ENCODE peak calls at places on chromosomes 16 and 17, in five cellular contexts. One of them, this sample, is unnamed.

GRCh38 chr17:7132511-7133094 is 18.0 kb upstream of the ASGR2 start:
- DNase-seq in bronchial epithelial cell: no peak
- DNase-seq in GM12865: peak
- DNase-seq in neural crest cell: no peak
- DNase-seq in heart left ventricle: no peak
- DNase-seq in this sample: peak

GRCh38 chr17:81608082-81608481 is 28.8 kb downstream of the NPLOC4 start:
- DNase-seq in neural crest cell: no peak
- DNase-seq in heart left ventricle: no peak
- DNase-seq in GM12865: no peak
- DNase-seq in bronchial epithelial cell: no peak
- DNase-seq in this sample: no peak

GRCh38 chr17:29179232-29180036 is 764 bp downstream of the MYO18A start:
- DNase-seq in bronchial epithelial cell: peak
- DNase-seq in neural crest cell: peak
- DNase-seq in GM12865: no peak
- DNase-seq in heart left ventricle: peak
- DNase-seq in this sample: peak

GRCh38 chr17:40646791-40647548 is 648 bp downstream of the SMARCE1 start:
- DNase-seq in bronchial epithelial cell: peak
- DNase-seq in neural crest cell: peak
- DNase-seq in GM12865: peak
- DNase-seq in heart left ventricle: no peak
- DNase-seq in this sample: peak

GRCh38 chr16:84367297-84367680 is 1.0 kb upstream of the ATP2C2 start:
- DNase-seq in GM12865: no peak
- DNase-seq in neural crest cell: no peak
- DNase-seq in bronchial epithelial cell: no peak
- DNase-seq in heart left ventricle: no peak
- DNase-seq in this sample: no peak

GRCh38 chr16:75433732-75434413 is 570 bp upstream of the CFDP1 start:
- DNase-seq in heart left ventricle: no peak
- DNase-seq in bronchial epithelial cell: peak
- DNase-seq in GM12865: peak
- DNase-seq in neural crest cell: peak
- DNase-seq in this sample: peak

GRCh38 chr17:55588858-55589257 is 77.6 kb upstream of the SMIM36 start:
- DNase-seq in neural crest cell: no peak
- DNase-seq in GM12865: no peak
- DNase-seq in heart left ventricle: no peak
- DNase-seq in bronchial epithelial cell: no peak
- DNase-seq in this sample: no peak

GRCh38 chr16:57892447-57893096 is 78.4 kb downstream of the CNGB1 start:
- DNase-seq in heart left ventricle: no peak
- DNase-seq in GM12865: no peak
- DNase-seq in neural crest cell: no peak
- DNase-seq in bronchial epithelial cell: peak
- DNase-seq in this sample: no peak

GRCh38 chr17:52724578-52724977 is 566.1 kb upstream of the CA10 start:
- DNase-seq in bronchial epithelial cell: no peak
- DNase-seq in neural crest cell: no peak
- DNase-seq in GM12865: no peak
- DNase-seq in heart left ventricle: no peak
- DNase-seq in this sample: no peak

GRCh38 chr16:82651921-82652601 is 25.3 kb downstream of the CDH13 start:
- DNase-seq in heart left ventricle: no peak
- DNase-seq in bronchial epithelial cell: no peak
- DNase-seq in GM12865: peak
- DNase-seq in neural crest cell: no peak
- DNase-seq in this sample: peak

GRCh38 chr16:88654363-88655052 is 3.7 kb upstream of the CYBA start:
- DNase-seq in GM12865: no peak
- DNase-seq in bronchial epithelial cell: no peak
- DNase-seq in neural crest cell: no peak
- DNase-seq in heart left ventricle: no peak
- DNase-seq in this sample: no peak

GRCh38 chr16:4693956-4694663 is 748 bp downstream of the NUDT16L1 start:
- DNase-seq in heart left ventricle: peak
- DNase-seq in neural crest cell: no peak
- DNase-seq in bronchial epithelial cell: no peak
- DNase-seq in GM12865: peak
- DNase-seq in this sample: peak

GRCh38 chr17:81132197-81132540 is 33.1 kb upstream of the PVALEF start:
- DNase-seq in bronchial epithelial cell: no peak
- DNase-seq in heart left ventricle: no peak
- DNase-seq in GM12865: no peak
- DNase-seq in neural crest cell: no peak
- DNase-seq in this sample: no peak

GRCh38 chr16:88831838-88832237 is 20.1 kb upstream of the APRT start:
- DNase-seq in heart left ventricle: no peak
- DNase-seq in bronchial epithelial cell: peak
- DNase-seq in neural crest cell: no peak
- DNase-seq in GM12865: no peak
- DNase-seq in this sample: no peak

GRCh38 chr17:17836818-17837379 is at the start of gene SREBF1:
- DNase-seq in heart left ventricle: peak
- DNase-seq in neural crest cell: peak
- DNase-seq in bronchial epithelial cell: no peak
- DNase-seq in GM12865: peak
- DNase-seq in this sample: peak

GRCh38 chr17:40541060-40541872 is 24.0 kb downstream of the CCR7 start:
- DNase-seq in heart left ventricle: no peak
- DNase-seq in neural crest cell: no peak
- DNase-seq in GM12865: no peak
- DNase-seq in bronchial epithelial cell: no peak
- DNase-seq in this sample: no peak

GRCh38 chr17:34798581-34798980 is 162.7 kb downstream of the CCT6B start:
- DNase-seq in neural crest cell: no peak
- DNase-seq in GM12865: no peak
- DNase-seq in bronchial epithelial cell: no peak
- DNase-seq in heart left ventricle: no peak
- DNase-seq in this sample: no peak

GRCh38 chr16:15487336-15488284 is 53.2 kb downstream of the BMERB1 start:
- DNase-seq in neural crest cell: no peak
- DNase-seq in GM12865: no peak
- DNase-seq in heart left ventricle: no peak
- DNase-seq in bronchial epithelial cell: no peak
- DNase-seq in this sample: no peak

GRCh38 chr16:87636741-87637140 is 34.4 kb downstream of the JPH3 start:
- DNase-seq in GM12865: no peak
- DNase-seq in bronchial epithelial cell: no peak
- DNase-seq in heart left ventricle: no peak
- DNase-seq in neural crest cell: no peak
- DNase-seq in this sample: no peak

GRCh38 chr16:87635541-87636049 is 33.3 kb downstream of the JPH3 start:
- DNase-seq in bronchial epithelial cell: peak
- DNase-seq in heart left ventricle: no peak
- DNase-seq in neural crest cell: peak
- DNase-seq in GM12865: peak
- DNase-seq in this sample: peak

GRCh38 chr16:87637357-87637756 is 35.0 kb downstream of the JPH3 start:
- DNase-seq in neural crest cell: no peak
- DNase-seq in bronchial epithelial cell: no peak
- DNase-seq in heart left ventricle: no peak
- DNase-seq in GM12865: no peak
- DNase-seq in this sample: no peak

GRCh38 chr16:87634411-87634810 is 32.1 kb downstream of the JPH3 start:
- DNase-seq in neural crest cell: no peak
- DNase-seq in bronchial epithelial cell: no peak
- DNase-seq in heart left ventricle: peak
- DNase-seq in GM12865: no peak
- DNase-seq in this sample: no peak

DNA sequence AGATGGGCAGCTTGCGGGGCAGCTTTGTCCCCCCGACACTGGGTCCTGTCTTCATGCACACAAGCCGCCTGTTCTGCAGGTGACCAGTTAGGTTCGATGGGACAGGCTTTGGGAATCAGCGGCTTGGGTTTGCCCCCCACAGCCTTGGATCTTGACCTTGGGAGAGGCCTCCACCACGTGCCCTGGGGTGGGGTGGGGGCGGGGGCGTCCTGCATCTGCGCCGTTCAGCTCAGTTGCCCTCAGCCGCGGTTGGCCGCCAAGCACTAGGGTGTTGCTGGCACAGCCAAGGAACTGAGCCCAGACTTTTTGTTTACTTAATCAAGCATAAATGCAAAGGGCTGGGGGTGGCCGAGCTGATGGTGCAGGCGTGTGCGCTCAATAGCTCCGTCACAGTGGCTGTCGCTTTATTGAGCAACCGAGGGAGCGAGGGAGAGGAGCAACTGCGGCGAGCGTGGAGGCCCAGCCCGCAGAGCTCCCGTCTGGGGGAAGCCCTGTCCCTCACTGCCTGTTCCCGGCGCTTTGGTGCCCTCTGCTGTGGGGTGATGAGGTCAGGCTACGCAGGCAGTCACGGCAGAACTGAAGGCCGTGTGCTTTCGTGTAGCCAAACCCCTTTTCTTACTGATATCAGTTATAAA is 33.9 kb downstream of the JPH3 start:
- DNase-seq in heart left ventricle: peak
- DNase-seq in GM12865: peak
- DNase-seq in bronchial epithelial cell: peak
- DNase-seq in neural crest cell: peak
- DNase-seq in this sample: peak
- TF ChIP-seq CTCF in heart left ventricle: peak
- TF ChIP-seq CTCF in GM12865: peak
- TF ChIP-seq CTCF in bronchial epithelial cell: peak
- TF ChIP-seq CTCF in neural crest cell: peak
- TF ChIP-seq CTCF in this sample: peak

GRCh38 chr17:44121997-44122824 is 1.2 kb downstream of the HDAC5 start:
- DNase-seq in GM12865: no peak
- DNase-seq in bronchial epithelial cell: no peak
- DNase-seq in heart left ventricle: no peak
- DNase-seq in neural crest cell: no peak
- DNase-seq in this sample: no peak

GRCh38 chr17:44121206-44121605 is 2.2 kb downstream of the HDAC5 start:
- DNase-seq in heart left ventricle: no peak
- DNase-seq in bronchial epithelial cell: no peak
- DNase-seq in GM12865: no peak
- DNase-seq in neural crest cell: no peak
- DNase-seq in this sample: no peak

GRCh38 chr17:44124118-44124438 is 637 bp upstream of the HDAC5 start:
- DNase-seq in GM12865: no peak
- DNase-seq in neural crest cell: no peak
- DNase-seq in bronchial epithelial cell: no peak
- DNase-seq in heart left ventricle: no peak
- DNase-seq in this sample: no peak

GRCh38 chr17:44122825-44123355 is 551 bp downstream of the HDAC5 start:
- DNase-seq in neural crest cell: no peak
- DNase-seq in heart left ventricle: no peak
- DNase-seq in bronchial epithelial cell: no peak
- DNase-seq in GM12865: peak
- DNase-seq in this sample: no peak

GRCh38 chr17:44123356-44124117 is at the start of gene HDAC5:
- DNase-seq in heart left ventricle: peak
- DNase-seq in neural crest cell: peak
- DNase-seq in GM12865: peak
- DNase-seq in bronchial epithelial cell: peak
- DNase-seq in this sample: peak
- TF ChIP-seq CTCF in heart left ventricle: peak
- TF ChIP-seq CTCF in neural crest cell: peak
- TF ChIP-seq CTCF in GM12865: peak
- TF ChIP-seq CTCF in bronchial epithelial cell: peak
- TF ChIP-seq CTCF in this sample: no peak

GRCh38 chr16:30421010-30421409 is 8.8 kb downstream of the DCTPP1 start:
- DNase-seq in GM12865: no peak
- DNase-seq in bronchial epithelial cell: no peak
- DNase-seq in neural crest cell: no peak
- DNase-seq in heart left ventricle: no peak
- DNase-seq in this sample: no peak
- TF ChIP-seq CTCF in GM12865: no peak
- TF ChIP-seq CTCF in bronchial epithelial cell: no peak
- TF ChIP-seq CTCF in neural crest cell: no peak
- TF ChIP-seq CTCF in heart left ventricle: no peak
- TF ChIP-seq CTCF in this sample: no peak

DNA sequence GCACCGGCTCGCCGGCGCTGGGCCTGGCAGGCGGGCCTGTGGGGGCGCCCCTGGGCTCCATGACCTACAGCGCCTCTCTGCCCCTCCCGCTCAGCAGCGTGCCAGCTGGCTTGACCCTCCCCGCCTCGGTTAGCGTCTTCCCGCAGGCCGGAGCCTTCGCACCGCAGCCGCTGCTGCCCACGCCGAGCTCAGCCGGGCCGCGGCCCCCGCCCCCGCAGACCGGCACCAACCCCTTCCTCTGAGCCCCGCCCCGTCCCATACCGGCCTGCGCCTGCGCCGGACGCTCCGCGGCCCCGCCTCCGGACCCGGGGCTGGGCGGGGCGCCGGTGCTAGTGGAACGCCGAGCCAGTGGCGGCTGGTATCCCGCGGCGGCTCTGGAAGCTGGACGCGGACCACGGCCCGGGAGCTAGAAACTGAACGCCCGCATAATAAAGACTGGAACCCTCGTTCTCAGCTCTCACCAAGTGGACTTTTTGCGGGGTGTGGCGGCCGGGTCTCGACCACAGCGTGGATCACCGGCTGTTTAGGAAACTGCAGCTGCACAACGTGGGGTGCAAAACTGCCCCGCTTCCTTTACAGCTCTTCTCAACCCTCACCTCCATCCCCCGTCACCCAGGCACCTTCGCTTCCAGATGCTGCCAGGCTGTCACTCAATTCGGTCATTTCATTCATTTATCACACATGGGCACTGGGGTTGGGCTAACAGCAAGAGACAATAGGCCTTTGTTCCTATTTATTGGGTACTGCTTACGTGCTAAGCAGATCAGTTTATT is 4.9 kb upstream of the SPATA20 start:
- DNase-seq in bronchial epithelial cell: peak
- DNase-seq in heart left ventricle: peak
- DNase-seq in neural crest cell: peak
- DNase-seq in GM12865: peak
- DNase-seq in this sample: peak
- TF ChIP-seq CTCF in bronchial epithelial cell: peak
- TF ChIP-seq CTCF in heart left ventricle: no peak
- TF ChIP-seq CTCF in neural crest cell: no peak
- TF ChIP-seq CTCF in GM12865: peak
- TF ChIP-seq CTCF in this sample: no peak

DNA sequence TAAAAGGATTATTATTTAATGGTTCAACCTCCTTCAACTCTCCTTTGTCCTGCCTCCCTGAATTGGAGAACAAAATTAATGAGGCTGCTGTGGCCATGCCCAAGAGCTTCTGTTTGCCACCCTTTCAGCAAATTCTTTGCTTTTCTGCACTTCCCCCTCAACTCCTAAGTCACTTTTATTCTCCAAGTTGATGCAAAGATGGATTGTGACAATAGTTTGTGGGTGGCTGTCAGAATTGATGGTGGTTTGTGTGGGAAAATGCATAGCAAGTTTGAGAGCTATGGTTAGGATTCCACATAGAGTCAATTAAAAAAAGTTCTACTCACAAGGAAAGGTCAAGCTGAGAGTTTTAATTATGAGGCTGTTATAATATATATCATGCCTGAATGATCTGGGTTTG is 47.0 kb downstream of the GPR139 start:
- DNase-seq in bronchial epithelial cell: no peak
- DNase-seq in neural crest cell: no peak
- DNase-seq in GM12865: no peak
- DNase-seq in heart left ventricle: no peak
- DNase-seq in this sample: no peak
- TF ChIP-seq CTCF in bronchial epithelial cell: no peak
- TF ChIP-seq CTCF in neural crest cell: no peak
- TF ChIP-seq CTCF in GM12865: no peak
- TF ChIP-seq CTCF in heart left ventricle: no peak
- TF ChIP-seq CTCF in this sample: no peak

This sample was measured in GM20000.